ENCODE peak calls at places on chromosome 4, in four cellular contexts. Q, Y, G and E are unnamed samples. For H3K27me3, the result is how much of the 10 kb centered on the place peaks cover.

GRCh38 chr4:38686682-38687081 is 22.7 kb downstream of the KLF3 start:
- DNase-seq in Q (no peak), Y (no peak), G (no peak), E (no peak)

GRCh38 chr4:77818077-77818666 is 996 bp downstream of the CNOT6L start:
- DNase-seq in Q (peak), Y (peak), G (peak), E (peak)

GRCh38 chr4:185093573-185093972 is 49.5 kb upstream of the SLC25A4 start:
- DNase-seq in Q (no peak), Y (no peak), G (no peak), E (no peak)

GRCh38 chr4:39476181-39476873 is 17.5 kb downstream of the LIAS start:
- DNase-seq in Q (no peak), Y (no peak), G (no peak), E (no peak)

GRCh38 chr4:118279920-118280432 is 72.8 kb downstream of the PRSS12 start:
- DNase-seq in Q (no peak), Y (no peak), G (no peak), E (no peak)

GRCh38 chr4:156811963-156812362 is 159.6 kb downstream of the PDGFC start:
- DNase-seq in Q (no peak), Y (no peak), G (no peak), E (no peak)

GRCh38 chr4:145618912-145619638 is at the start of gene MMAA:
- DNase-seq in Q (peak), Y (peak), G (peak), E (peak)

GRCh38 chr4:92776080-92776479 is 472.3 kb downstream of the GRID2 start:
- DNase-seq in Q (no peak), Y (no peak), G (no peak), E (no peak)

GRCh38 chr4:71456841-71457240 is 118.0 kb downstream of the SLC4A4 start:
- DNase-seq in Q (no peak), Y (peak), G (no peak), E (peak)

GRCh38 chr4:1565598-1566295 is 118.4 kb downstream of the FAM53A start:
- DNase-seq in Q (peak), Y (no peak), G (no peak), E (no peak)

GRCh38 chr4:147492301-147492700 is 11.4 kb downstream of the EDNRA start:
- DNase-seq in Q (no peak), Y (peak), G (no peak), E (no peak)

GRCh38 chr4:175884048-175884447 is 72.0 kb upstream of the GPM6A start:
- DNase-seq in Q (no peak), Y (peak), G (no peak), E (no peak)

GRCh38 chr4:166460769-166461550 is 587.9 kb downstream of the TLL1 start:
- DNase-seq in Q (no peak), Y (peak), G (no peak), E (no peak)

GRCh38 chr4:25563071-25563564 is 92.5 kb upstream of the SLC34A2 start:
- DNase-seq in Q (no peak), Y (no peak), G (no peak), E (no peak)

GRCh38 chr4:1604706-1605205 is 79.4 kb downstream of the FAM53A start:
- DNase-seq in Q (peak), Y (no peak), G (no peak), E (no peak)

GRCh38 chr4:83582289-83582756 is 46.4 kb downstream of the GPAT3 start:
- DNase-seq in Q (peak), Y (peak), G (no peak), E (peak)

GRCh38 chr4:53841711-53842110 is 222.7 kb downstream of the CHIC2 start:
- DNase-seq in Q (no peak), Y (peak), G (no peak), E (no peak)

GRCh38 chr4:122898370-122899150 is 23.8 kb downstream of the NUDT6 start:
- DNase-seq in Q (no peak), Y (peak), G (peak), E (peak)

GRCh38 chr4:165343353-165344191 is 16.1 kb downstream of the MSMO1 start:
- DNase-seq in Q (no peak), Y (no peak), G (no peak), E (no peak)

GRCh38 chr4:14580061-14580460 is 422.2 kb upstream of the CPEB2 start:
- DNase-seq in Q (no peak), Y (no peak), G (no peak), E (no peak)

GRCh38 chr4:16270654-16271328 is 44.5 kb upstream of the TAPT1 start:
- DNase-seq in Q (no peak), Y (no peak), G (no peak), E (peak)

GRCh38 chr4:71497078-71497477 is 158.3 kb downstream of the SLC4A4 start:
- DNase-seq in Q (no peak), Y (no peak), G (no peak), E (no peak)

GRCh38 chr4:161650812-161651211 is 513.0 kb downstream of the FSTL5 start:
- DNase-seq in Q (no peak), Y (no peak), G (no peak), E (no peak)

GRCh38 chr4:54525602-54526001 is 132.2 kb upstream of the KIT start:
- DNase-seq in Q (no peak), Y (peak), G (no peak), E (no peak)

GRCh38 chr4:94882756-94883155 is 125.0 kb downstream of the BMPR1B start:
- DNase-seq in Q (no peak), Y (no peak), G (no peak), E (no peak)

GRCh38 chr4:40710484-40711269 is 39.1 kb upstream of the NSUN7 start:
- DNase-seq in Q (no peak), Y (no peak), G (no peak), E (no peak)

GRCh38 chr4:72895408-72895807 is 174.1 kb downstream of the COX18 start:
- DNase-seq in Q (no peak), Y (no peak), G (no peak), E (peak)

GRCh38 chr4:37561803-37562207 is 124.4 kb downstream of the RELL1 start:
- DNase-seq in Q (no peak), Y (peak), G (no peak), E (peak)

GRCh38 chr4:18388029-18388428 is 366.5 kb upstream of the LCORL start:
- DNase-seq in Q (no peak), Y (no peak), G (no peak), E (no peak)

GRCh38 chr4:184983660-184984356 is 34.5 kb upstream of the HELT start:
- DNase-seq in Q (peak), Y (peak), G (no peak), E (peak)

GRCh38 chr4:19039816-19040215 is 1018.3 kb upstream of the LCORL start:
- DNase-seq in Q (no peak), Y (no peak), G (no peak), E (no peak)

GRCh38 chr4:151688785-151689043 is 72.1 kb downstream of the GATB start:
- DNase-seq in Q (no peak), Y (no peak), G (no peak), E (no peak)

GRCh38 chr4:10762541-10762940 is 78.0 kb upstream of the CLNK start:
- DNase-seq in Q (no peak), Y (peak), G (no peak), E (no peak)

GRCh38 chr4:73599182-73599581 is 21.1 kb downstream of the RASSF6 start:
- DNase-seq in Q (peak), Y (peak), G (no peak), E (no peak)

GRCh38 chr4:93894995-93895394 is 66.4 kb downstream of the ATOH1 start:
- DNase-seq in Q (no peak), Y (no peak), G (no peak), E (no peak)

GRCh38 chr4:25174674-25175073 is 14.4 kb upstream of the SEPSECS start:
- DNase-seq in Q (no peak), Y (no peak), G (no peak), E (no peak)

GRCh38 chr4:128682942-128683666 is 126.4 kb upstream of the JADE1 start:
- DNase-seq in Q (no peak), Y (no peak), G (no peak), E (no peak)

GRCh38 chr4:39697740-39698423 is at the start of gene UBE2K:
- DNase-seq in Q (peak), Y (peak), G (peak), E (peak)

DNA sequence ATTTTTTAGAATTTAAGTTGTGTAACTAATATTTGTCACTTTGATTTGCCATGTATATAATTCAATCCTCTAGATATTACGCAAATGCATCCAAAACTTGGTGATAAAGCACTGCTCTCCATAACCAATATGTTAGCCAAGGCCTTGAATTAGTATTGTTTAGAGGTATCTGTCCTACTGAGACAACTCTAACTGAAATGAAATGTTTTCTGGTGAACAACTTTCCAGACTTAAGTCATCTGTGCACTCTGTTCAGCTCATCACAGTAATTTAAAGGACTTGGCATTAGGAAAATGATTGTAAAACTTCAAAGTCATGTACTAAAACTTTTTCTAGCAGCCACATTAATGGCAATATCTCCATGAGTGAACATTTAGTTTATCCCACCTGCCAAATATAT is 73.1 kb downstream of the HPGD start:
- DNase-seq in Q (no peak), Y (no peak), G (no peak), E (no peak)
- H3K27ac ChIP-seq in Q (no peak), Y (no peak), G (no peak), E (no peak)

DNA sequence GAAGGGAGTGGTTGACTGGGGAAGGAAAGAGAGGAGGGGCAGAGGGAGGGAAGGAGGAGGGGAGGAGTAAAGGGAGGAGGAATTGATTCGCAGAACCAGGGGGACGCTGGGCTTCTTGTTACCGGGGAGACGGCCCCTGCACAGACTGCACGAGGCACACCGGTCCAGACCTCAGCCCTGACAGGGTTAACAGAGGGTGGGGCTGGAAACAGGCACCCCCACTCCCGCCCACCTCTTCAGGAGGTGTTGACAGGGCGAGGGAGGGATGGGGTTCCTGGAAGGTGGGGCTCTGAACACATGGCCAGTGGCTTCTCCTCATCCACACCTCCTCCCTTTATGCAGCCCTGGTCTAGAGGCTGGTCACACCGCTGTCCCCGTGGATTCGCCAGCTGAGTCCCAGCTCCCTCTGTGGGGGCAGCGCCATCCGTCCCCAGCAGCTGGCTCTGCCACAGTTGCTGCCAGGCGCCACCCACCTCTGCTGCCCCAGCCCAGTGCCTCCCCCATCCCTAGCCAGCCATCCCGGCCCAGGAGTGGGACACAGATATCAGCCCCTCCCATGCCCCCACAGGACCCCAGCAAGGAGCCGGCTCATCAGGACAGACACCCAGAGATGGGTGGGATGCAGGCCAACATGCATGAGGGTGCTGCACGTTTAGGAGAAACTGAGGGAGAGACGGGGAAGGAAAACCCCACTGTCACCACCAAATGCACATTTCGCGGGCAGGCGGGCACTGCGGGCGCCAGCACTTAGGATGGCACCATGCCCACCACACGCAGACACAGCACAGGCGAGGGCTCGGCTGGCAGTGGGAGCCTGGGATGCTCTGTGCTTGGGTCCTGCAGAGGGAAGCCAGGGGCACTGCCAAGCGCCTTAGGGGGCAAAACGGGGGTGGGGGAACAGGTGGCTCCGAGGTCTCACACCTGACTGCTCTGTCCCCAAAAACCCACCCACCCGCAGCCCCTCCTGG is 87.6 kb downstream of the ABLIM2 start:
- DNase-seq in Q (peak), Y (no peak), G (no peak), E (peak)
- H3K27me3 ChIP-seq in Q (under half), Y (under half), G (under half), E (under half)

DNA sequence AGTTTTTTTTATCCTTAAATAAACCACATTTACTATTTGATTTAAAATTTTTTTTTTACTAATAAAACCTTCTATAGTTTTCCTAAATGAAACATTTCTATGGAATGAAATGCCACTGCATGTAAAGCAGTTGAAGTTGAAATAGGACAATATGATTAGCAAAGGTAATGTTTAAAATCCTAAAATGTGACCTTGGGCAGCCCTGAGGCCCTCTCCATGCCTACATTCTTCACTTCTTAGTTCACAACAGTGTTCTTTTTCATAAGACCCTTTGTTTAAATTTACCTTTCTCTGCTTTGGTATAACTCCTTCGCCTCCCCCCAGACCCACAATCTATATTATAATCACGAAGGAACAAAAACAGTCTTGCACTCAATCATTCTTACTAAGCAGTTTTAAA is 124.4 kb upstream of the NAP1L5 start:
- DNase-seq in Q (no peak), Y (no peak), G (no peak), E (no peak)
- H3K27ac ChIP-seq in Q (peak), Y (peak), G (peak), E (no peak)

DNA sequence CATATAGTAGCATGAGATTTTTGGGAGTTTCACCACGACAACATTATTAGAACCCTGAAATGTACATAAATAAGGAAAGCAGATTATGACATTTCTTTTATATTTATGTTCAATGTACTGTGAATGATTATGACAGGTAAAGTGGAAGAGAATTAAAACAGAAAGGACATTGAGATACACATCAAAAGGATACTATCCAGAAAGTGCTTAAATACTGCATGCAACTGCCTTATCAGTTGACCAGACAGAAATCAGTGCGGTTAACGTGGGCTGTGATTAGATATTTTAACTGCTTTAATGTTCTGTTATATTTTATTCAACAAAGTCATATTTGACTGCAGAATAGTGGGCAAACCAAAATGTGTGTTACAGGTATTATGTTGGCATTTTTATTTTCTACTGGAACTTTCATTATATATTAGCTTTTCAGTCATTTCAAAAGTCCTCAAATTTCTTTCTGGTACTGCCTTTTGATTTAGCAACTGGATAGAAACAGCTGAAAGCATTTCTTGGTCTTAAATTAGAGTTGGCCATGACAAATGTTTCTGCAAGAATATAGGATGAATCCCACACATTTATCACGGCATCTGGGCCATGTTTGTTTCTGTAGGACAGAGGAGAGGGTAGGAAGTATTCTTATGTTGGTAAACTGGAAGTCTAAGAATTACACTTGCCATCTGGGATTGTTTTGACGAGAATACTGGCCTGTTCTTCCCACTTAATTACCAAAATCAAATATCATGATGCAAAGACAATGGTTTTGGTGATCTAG is 255.2 kb downstream of the SLC39A8 start:
- DNase-seq in Q (no peak), Y (no peak), G (no peak), E (no peak)
- H3K27me3 ChIP-seq in Q (under half), Y (under half), G (under half), E (under half)

DNA sequence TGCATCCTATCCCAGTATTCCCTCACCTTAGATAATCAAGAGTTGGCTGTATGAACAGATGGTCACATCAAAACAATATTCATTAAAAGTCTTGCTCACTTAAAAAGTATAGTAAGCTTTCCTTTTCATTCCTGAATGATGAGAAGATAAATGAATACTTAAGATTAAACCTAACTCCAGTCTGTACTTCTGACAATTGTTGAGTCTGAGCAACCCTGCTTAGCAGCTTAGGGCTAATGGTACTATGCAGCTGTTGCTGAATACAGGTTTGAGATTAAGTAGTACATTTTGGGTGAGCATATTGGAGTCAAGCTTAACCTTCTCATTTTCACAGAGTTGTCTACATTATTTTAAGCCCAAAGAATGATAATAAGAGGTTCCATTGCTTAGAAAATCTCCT is 121.7 kb upstream of the ETNPPL start:
- DNase-seq in Q (no peak), Y (peak), G (no peak), E (no peak)
- H3K27ac ChIP-seq in Q (no peak), Y (no peak), G (no peak), E (no peak)

GRCh38 chr4:8888856-8889255 is 17.2 kb upstream of the HMX1 start:
- DNase-seq in Q (no peak), Y (no peak), G (no peak), E (no peak)
- H3K27me3 ChIP-seq in Q (half or more), Y (under half), G (under half), E (half or more)

GRCh38 chr4:104574371-104574770 is 79.7 kb upstream of the CXXC4 start:
- DNase-seq in Q (no peak), Y (no peak), G (no peak), E (no peak)
- H3K27ac ChIP-seq in Q (no peak), Y (no peak), G (no peak), E (no peak)

GRCh38 chr4:81214518-81215218 is 354 bp downstream of the PRKG2 start:
- DNase-seq in Q (no peak), Y (peak), G (no peak), E (no peak)
- H3K27me3 ChIP-seq in Q (under half), Y (under half), G (under half), E (under half)